ENCODE peak calls at places on chromosomes 2 and 18, in ten cellular contexts. H is lower lobe of right lung; J is astrocyte; T is HAP-1; X is H1; Z is cardiac fibroblast; G is epithelial cell of esophagus; L is CD8-positive, alpha-beta memory T cell; I is left lung; B is bronchial epithelial cell. Y is an unnamed sample.

GRCh38 chr18:76564636-76565237 is 69.7 kb upstream of the ZNF516 start:
- DNase-seq in Z (no peak), I (no peak), H (no peak), X (peak; percentile 40), G (peak; percentile 10), J (no peak), B (no peak), T (no peak), L (no peak), Y (no peak)

GRCh38 chr2:74373985-74374384 is 6.1 kb downstream of the DCTN1 start:
- DNase-seq in G (no peak), J (no peak), X (peak; percentile 47), T (no peak), L (no peak), Z (no peak), I (no peak), B (no peak), H (no peak), Y (no peak)

GRCh38 chr18:12703714-12704113 is 872 bp downstream of the PSMG2 start:
- DNase-seq in H (no peak), Z (peak; percentile 16), T (peak; percentile 45), B (no peak), L (no peak), J (peak; percentile 23), I (no peak), X (no peak), G (peak; percentile 10), Y (peak; percentile 24)

GRCh38 chr2:60957643-60958042 is 59.9 kb upstream of the PEX13 start:
- DNase-seq in J (no peak), X (no peak), I (no peak), H (no peak), L (no peak), T (no peak), G (peak; percentile 90), Z (no peak), B (peak; percentile 81), Y (no peak)

GRCh38 chr2:181678744-181679543 is 1.4 kb downstream of the NEUROD1 start:
- DNase-seq in X (no peak), G (no peak), B (no peak), J (no peak), H (no peak), Z (no peak), I (no peak), L (no peak), T (no peak), Y (no peak)

GRCh38 chr2:198356157-198356556 is 551.8 kb downstream of the PLCL1 start:
- DNase-seq in T (no peak), B (no peak), H (no peak), L (no peak), X (no peak), G (no peak), J (no peak), Z (no peak), I (no peak), Y (no peak)

GRCh38 chr2:162919111-162919510 is 80.5 kb upstream of the KCNH7 start:
- DNase-seq in H (no peak), T (no peak), J (peak; percentile 66), B (no peak), G (no peak), Z (no peak), I (no peak), L (no peak), X (no peak), Y (no peak)

GRCh38 chr2:147025611-147026010 is 819.2 kb upstream of the ACVR2A start:
- DNase-seq in I (no peak), J (peak; percentile 23), H (no peak), T (no peak), L (no peak), B (peak; percentile 27), Z (peak; percentile 83), X (no peak), G (peak; percentile 13), Y (no peak)

GRCh38 chr2:3672861-3673670 is 15.1 kb downstream of the ALLC start:
- DNase-seq in X (no peak), I (no peak), G (no peak), H (no peak), J (no peak), Z (no peak), L (no peak), B (no peak), T (no peak), Y (no peak)

GRCh38 chr2:6977095-6977777 is 60.0 kb downstream of the RNF144A start:
- DNase-seq in I (no peak), Z (peak; percentile 80), B (peak; percentile 39), X (no peak), G (no peak), H (no peak), T (no peak), L (no peak), J (peak; percentile 46), Y (no peak)

GRCh38 chr2:235842941-235843340 is 325.2 kb downstream of the GBX2 start:
- DNase-seq in G (no peak), I (no peak), Z (no peak), L (no peak), T (no peak), B (no peak), J (no peak), H (no peak), X (no peak), Y (no peak)

GRCh38 chr18:47915930-47916329 is 14.5 kb downstream of the SMAD2 start:
- DNase-seq in L (no peak), T (no peak), Z (no peak), B (peak; percentile 50), G (peak; percentile 42), J (no peak), X (no peak), I (no peak), H (no peak), Y (no peak)

GRCh38 chr2:180781276-180781675 is 199.1 kb upstream of the UBE2E3 start:
- DNase-seq in H (no peak), L (no peak), T (no peak), G (no peak), B (no peak), Z (peak; percentile 5), I (no peak), X (no peak), J (peak; percentile 45), Y (no peak)

DNA sequence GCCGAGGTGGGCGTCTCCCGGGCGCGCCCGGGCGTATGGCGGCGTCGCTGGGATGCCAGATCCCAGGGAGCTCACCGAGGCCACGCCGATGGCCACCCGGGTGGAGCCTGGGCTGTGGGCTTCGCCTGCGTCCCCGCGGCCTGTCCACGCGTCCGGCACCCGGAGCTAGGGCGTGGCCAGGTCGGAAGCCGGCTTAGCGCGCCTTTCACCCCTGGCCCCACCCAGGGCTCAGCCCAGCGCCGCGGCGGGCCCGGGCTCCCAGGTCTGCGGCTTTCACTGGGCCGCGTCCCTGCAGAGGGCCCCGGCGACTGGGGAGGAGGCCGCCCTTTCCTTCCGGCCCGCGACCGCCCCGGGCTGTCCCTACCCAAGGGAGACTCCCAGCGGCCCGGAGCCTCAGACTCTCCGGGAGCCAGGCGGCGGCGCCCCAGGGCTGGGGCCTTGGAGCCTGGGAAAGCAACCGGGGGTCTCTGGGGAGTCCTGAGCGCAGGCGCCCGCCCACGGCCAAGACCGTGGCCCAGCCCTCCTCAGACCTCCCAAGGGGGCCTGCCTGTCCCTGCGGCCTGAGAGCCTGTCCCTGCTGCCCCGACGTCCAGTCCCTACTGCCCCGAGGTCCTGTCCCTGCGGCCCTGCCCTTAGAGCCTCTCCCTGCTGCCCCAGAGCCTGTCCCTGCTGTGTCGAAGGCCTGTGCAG is 36.3 kb upstream of the ITM2C start:
- DNase-seq in T (no peak), B (no peak), H (no peak), G (no peak), L (no peak), I (no peak), X (no peak), J (no peak), Z (no peak), Y (no peak)
- H3K4me3 ChIP-seq in T (no peak overlapping the region), B (peak overlapping the region; percentile 23), H (peak overlapping the region; percentile 39), G (no peak overlapping the region), L (no peak overlapping the region), I (peak overlapping the region; percentile 27), X (peak overlapping the region; percentile 33), J (peak overlapping the region; percentile 28), Z (no peak overlapping the region), Y (peak overlapping the region; percentile 34)

DNA sequence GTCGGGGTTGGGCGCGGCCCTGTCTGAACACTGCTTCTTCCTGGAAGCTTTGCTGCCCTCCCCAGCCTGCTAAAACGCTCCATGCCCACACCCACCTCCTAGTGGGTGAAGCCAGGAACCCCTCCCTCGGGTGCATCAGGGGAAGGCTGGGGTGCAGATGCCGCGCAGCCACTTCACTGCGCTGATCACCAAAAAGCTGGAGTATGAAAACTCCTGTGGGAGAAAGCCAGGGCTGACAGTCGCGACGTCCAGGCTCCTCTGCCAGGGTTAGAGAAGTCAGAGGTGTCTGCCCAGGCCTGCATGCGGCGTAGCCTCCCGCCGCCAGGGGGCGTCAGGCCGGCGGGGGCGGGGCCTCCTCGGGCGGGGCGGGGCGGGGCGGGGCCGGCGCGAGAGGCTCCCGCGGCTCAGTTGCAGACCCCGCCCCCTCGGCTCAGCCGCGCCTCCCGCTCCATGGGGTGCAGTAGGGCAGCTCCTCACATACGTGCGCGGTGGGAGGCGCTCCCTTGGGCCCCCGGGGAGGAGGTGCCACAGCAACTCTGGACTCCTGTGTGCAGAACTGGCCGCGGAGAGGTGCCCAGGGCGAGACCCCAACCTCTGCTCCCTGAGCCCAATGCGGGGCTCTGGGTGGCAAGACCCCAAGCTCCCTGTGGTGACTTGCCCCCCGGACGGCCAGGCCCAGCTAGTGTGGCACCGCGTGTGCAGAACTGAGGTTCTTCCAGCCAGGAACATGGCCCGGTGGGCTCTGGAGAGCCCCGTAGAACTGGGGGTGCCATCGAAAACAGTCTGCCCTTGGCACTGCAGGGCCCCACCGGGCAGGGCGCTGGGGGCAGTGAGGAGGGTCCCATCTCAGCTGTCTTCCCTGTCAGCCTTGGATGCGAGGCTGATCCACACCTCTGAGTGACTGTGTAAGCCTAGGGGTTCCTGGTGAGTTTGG is 1.8 kb upstream of the RNPEPL1 start:
- DNase-seq in I (peak; percentile 97), B (peak; percentile 67), G (peak; percentile 90), T (peak; percentile 80), X (peak; percentile 87), Z (peak; percentile 89), L (peak; percentile 95), H (peak; percentile 98), J (peak; percentile 51), Y (peak; percentile 69)
- H3K4me3 ChIP-seq in I (peak overlapping the region; percentile 79), B (peak overlapping the region; percentile 31), G (peak overlapping the region; percentile 59), T (peak overlapping the region; percentile 47), X (no peak overlapping the region), Z (no peak overlapping the region), L (peak overlapping the region; percentile 96), H (peak overlapping the region; percentile 85), J (no peak overlapping the region), Y (peak overlapping the region; percentile 40)

GRCh38 chr2:30356061-30356460 is 91.0 kb upstream of the LCLAT1 start:
- DNase-seq in J (no peak), I (no peak), G (no peak), B (no peak), X (no peak), T (no peak), H (no peak), L (no peak), Z (no peak), Y (no peak)
- H3K4me3 ChIP-seq in J (no peak overlapping the region), I (no peak overlapping the region), G (no peak overlapping the region), B (no peak overlapping the region), X (no peak overlapping the region), T (no peak overlapping the region), H (no peak overlapping the region), L (no peak overlapping the region), Z (no peak overlapping the region), Y (no peak overlapping the region)

DNA sequence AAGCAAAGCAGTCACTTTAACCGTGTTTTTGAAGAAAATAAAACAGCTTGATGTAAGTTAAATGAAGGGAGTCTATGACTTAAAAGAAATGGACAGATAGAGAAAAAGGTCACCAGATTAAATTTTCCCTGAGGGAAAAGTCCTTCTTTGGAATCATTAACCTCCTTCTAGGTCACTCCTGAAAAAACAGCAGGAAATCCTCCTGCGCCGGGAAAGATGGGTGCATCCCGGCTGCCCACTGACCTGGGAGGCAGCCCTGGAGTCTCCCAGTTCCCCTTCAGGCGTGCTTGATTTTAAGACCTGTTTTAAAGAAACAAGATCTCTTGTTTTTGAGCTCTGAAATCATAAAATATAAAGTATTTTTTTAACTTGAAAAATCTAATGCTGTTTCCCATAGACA is 18.4 kb upstream of the ZNF521 start:
- DNase-seq in J (no peak), X (no peak), Z (no peak), I (no peak), L (no peak), T (no peak), G (no peak), B (no peak), H (no peak), Y (no peak)
- H3K4me3 ChIP-seq in J (no peak overlapping the region), X (no peak overlapping the region), Z (no peak overlapping the region), I (no peak overlapping the region), L (no peak overlapping the region), T (no peak overlapping the region), G (no peak overlapping the region), B (no peak overlapping the region), H (no peak overlapping the region), Y (no peak overlapping the region)